ENCODE peak calls at places on chromosomes 4 and X, in five cellular contexts. One of them, this sample, is unnamed.
A peak's percentile ranks its signal among the peaks of the same experiment; 100 is the strongest.

GRCh38 chrX:47232197-47232802 is 509 bp upstream of the USP11 start:
- DNase-seq in mesenchymal stem cell: no peak
- DNase-seq in thoracic aorta: no peak
- DNase-seq in thyroid gland: no peak
- DNase-seq in bronchial epithelial cell: peak; percentile 26
- DNase-seq in this sample: no peak

GRCh38 chr4:36333303-36333877 is 52.0 kb downstream of the DTHD1 start:
- DNase-seq in thoracic aorta: no peak
- DNase-seq in bronchial epithelial cell: no peak
- DNase-seq in thyroid gland: no peak
- DNase-seq in mesenchymal stem cell: no peak
- DNase-seq in this sample: no peak

GRCh38 chr4:15712214-15712613 is 9.3 kb downstream of the BST1 start:
- DNase-seq in mesenchymal stem cell: no peak
- DNase-seq in bronchial epithelial cell: no peak
- DNase-seq in thoracic aorta: no peak
- DNase-seq in thyroid gland: no peak
- DNase-seq in this sample: no peak

GRCh38 chrX:9586992-9587392 is 122.1 kb downstream of the TBL1X start:
- DNase-seq in thyroid gland: no peak
- DNase-seq in mesenchymal stem cell: no peak
- DNase-seq in bronchial epithelial cell: no peak
- DNase-seq in thoracic aorta: no peak
- DNase-seq in this sample: no peak

GRCh38 chr4:177064724-177065394 is 244.8 kb upstream of the NEIL3 start:
- DNase-seq in bronchial epithelial cell: no peak
- DNase-seq in mesenchymal stem cell: no peak
- DNase-seq in thyroid gland: no peak
- DNase-seq in thoracic aorta: no peak
- DNase-seq in this sample: no peak

GRCh38 chr4:109046549-109047171 is 255.8 kb downstream of the COL25A1 start:
- DNase-seq in thyroid gland: no peak
- DNase-seq in bronchial epithelial cell: no peak
- DNase-seq in thoracic aorta: no peak
- DNase-seq in mesenchymal stem cell: peak; percentile 91
- DNase-seq in this sample: no peak

GRCh38 chrX:20567108-20567507 is 300.4 kb upstream of the RPS6KA3 start:
- DNase-seq in thoracic aorta: no peak
- DNase-seq in bronchial epithelial cell: no peak
- DNase-seq in mesenchymal stem cell: no peak
- DNase-seq in thyroid gland: no peak
- DNase-seq in this sample: no peak

GRCh38 chrX:52082578-52082977 is 13.6 kb upstream of the MAGED4B start:
- DNase-seq in bronchial epithelial cell: no peak
- DNase-seq in mesenchymal stem cell: peak; percentile 31
- DNase-seq in thoracic aorta: no peak
- DNase-seq in thyroid gland: no peak
- DNase-seq in this sample: no peak

GRCh38 chr4:54337007-54337406 is 107.9 kb downstream of the PDGFRA start:
- DNase-seq in bronchial epithelial cell: no peak
- DNase-seq in thoracic aorta: no peak
- DNase-seq in mesenchymal stem cell: no peak
- DNase-seq in thyroid gland: no peak
- DNase-seq in this sample: no peak

GRCh38 chr4:98659106-98659592 is 738 bp upstream of the TSPAN5 start:
- DNase-seq in bronchial epithelial cell: peak; percentile 18
- DNase-seq in mesenchymal stem cell: peak; percentile 66
- DNase-seq in thyroid gland: peak; percentile 12
- DNase-seq in thoracic aorta: no peak
- DNase-seq in this sample: no peak

GRCh38 chrX:74431807-74432206 is 10.5 kb downstream of the SLC16A2 start:
- DNase-seq in thyroid gland: no peak
- DNase-seq in mesenchymal stem cell: no peak
- DNase-seq in thoracic aorta: no peak
- DNase-seq in bronchial epithelial cell: no peak
- DNase-seq in this sample: no peak

GRCh38 chrX:1403228-1403627 is 11.3 kb upstream of the SLC25A6 start:
- DNase-seq in bronchial epithelial cell: no peak
- DNase-seq in thoracic aorta: no peak
- DNase-seq in mesenchymal stem cell: no peak
- DNase-seq in thyroid gland: no peak
- DNase-seq in this sample: peak; percentile 22
- H3K36me3 ChIP-seq in bronchial epithelial cell: peaks cover 4% of the 10 kb centered on the region
- H3K36me3 ChIP-seq in thoracic aorta: peaks cover 44% of the 10 kb centered on the region
- H3K36me3 ChIP-seq in mesenchymal stem cell: peaks cover 77% of the 10 kb centered on the region
- H3K36me3 ChIP-seq in thyroid gland: peaks cover 34% of the 10 kb centered on the region
- H3K36me3 ChIP-seq in this sample: peaks cover 62% of the 10 kb centered on the region

GRCh38 chr4:32169841-32170240 is 1449.7 kb downstream of the PCDH7 start:
- DNase-seq in thyroid gland: no peak
- DNase-seq in thoracic aorta: no peak
- DNase-seq in bronchial epithelial cell: no peak
- DNase-seq in mesenchymal stem cell: no peak
- DNase-seq in this sample: no peak

GRCh38 chr4:32172086-32172485 is 1451.9 kb downstream of the PCDH7 start:
- DNase-seq in thoracic aorta: no peak
- DNase-seq in thyroid gland: no peak
- DNase-seq in bronchial epithelial cell: peak; percentile 54
- DNase-seq in mesenchymal stem cell: peak; percentile 2
- DNase-seq in this sample: no peak

DNA sequence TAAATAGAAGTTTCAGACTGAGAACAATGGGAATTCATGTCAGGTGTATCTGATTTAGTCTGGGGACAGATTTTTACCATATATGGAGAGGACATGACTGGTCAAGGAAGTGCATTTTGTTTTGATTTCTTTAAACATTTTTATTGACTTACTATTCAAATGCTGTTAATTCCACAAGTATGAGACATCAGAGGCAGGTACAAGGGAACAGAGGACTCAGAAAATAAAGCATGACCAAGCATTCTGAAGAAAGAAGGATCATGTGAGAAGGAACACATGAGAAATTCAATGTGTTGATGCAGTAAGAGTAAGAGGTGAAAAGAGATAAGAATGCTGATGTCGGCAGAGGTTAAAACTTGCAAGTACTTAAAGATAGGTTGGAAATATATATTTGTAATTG is 1452.6 kb downstream of the PCDH7 start:
- DNase-seq in bronchial epithelial cell: peak; percentile 97
- DNase-seq in thoracic aorta: no peak
- DNase-seq in thyroid gland: no peak
- DNase-seq in mesenchymal stem cell: no peak
- DNase-seq in this sample: no peak
- H3K36me3 ChIP-seq in bronchial epithelial cell: no peaks in the 10 kb centered on the region
- H3K36me3 ChIP-seq in thoracic aorta: no peaks in the 10 kb centered on the region
- H3K36me3 ChIP-seq in thyroid gland: no peaks in the 10 kb centered on the region
- H3K36me3 ChIP-seq in mesenchymal stem cell: no peaks in the 10 kb centered on the region
- H3K36me3 ChIP-seq in this sample: no peaks in the 10 kb centered on the region

GRCh38 chrX:53321216-53321942 is 40.0 kb upstream of the IQSEC2 start:
- DNase-seq in bronchial epithelial cell: no peak
- DNase-seq in thoracic aorta: no peak
- DNase-seq in thyroid gland: peak; percentile 30
- DNase-seq in mesenchymal stem cell: no peak
- DNase-seq in this sample: peak; percentile 45
- H3K36me3 ChIP-seq in bronchial epithelial cell: no peaks in the 10 kb centered on the region
- H3K36me3 ChIP-seq in thoracic aorta: no peaks in the 10 kb centered on the region
- H3K36me3 ChIP-seq in thyroid gland: no peaks in the 10 kb centered on the region
- H3K36me3 ChIP-seq in mesenchymal stem cell: no peaks in the 10 kb centered on the region
- H3K36me3 ChIP-seq in this sample: no peaks in the 10 kb centered on the region

DNA sequence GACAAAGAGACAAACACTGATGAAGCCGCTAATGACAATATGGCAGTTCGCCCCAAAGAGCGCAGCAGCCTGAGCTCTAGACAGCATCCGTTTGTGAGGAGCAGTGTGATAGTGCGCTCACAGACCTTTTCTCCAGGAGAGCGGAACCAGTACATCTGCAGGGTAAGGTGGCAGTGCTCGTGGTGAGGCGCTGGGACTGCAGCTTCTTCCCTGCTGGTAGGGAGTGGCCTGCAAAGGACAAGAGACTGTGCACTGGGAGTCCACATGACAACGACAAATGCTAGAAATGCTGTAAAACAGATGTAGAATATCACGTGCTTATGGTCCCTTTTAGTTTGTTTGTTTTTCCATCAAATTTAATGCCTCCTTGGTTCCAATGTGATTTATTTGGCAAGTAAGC is 35.8 kb downstream of the CLDN22 start:
- DNase-seq in mesenchymal stem cell: peak; percentile 17
- DNase-seq in thyroid gland: no peak
- DNase-seq in thoracic aorta: no peak
- DNase-seq in bronchial epithelial cell: no peak
- DNase-seq in this sample: no peak
- H3K36me3 ChIP-seq in mesenchymal stem cell: peaks cover 83% of the 10 kb centered on the region
- H3K36me3 ChIP-seq in thyroid gland: peaks cover 51% of the 10 kb centered on the region
- H3K36me3 ChIP-seq in thoracic aorta: peaks cover 36% of the 10 kb centered on the region
- H3K36me3 ChIP-seq in bronchial epithelial cell: peaks cover 9% of the 10 kb centered on the region
- H3K36me3 ChIP-seq in this sample: peaks cover 81% of the 10 kb centered on the region